ENCODE peak calls at places on chromosomes 7 and 10, in eight cellular contexts. One of them, this sample, is unnamed. For H3K36me3, the result is how much of the 10 kb centered on the place peaks cover.

GRCh38 chr10:54905793-54906192 is 104.8 kb upstream of the PCDH15 start:
- DNase-seq in IMR-90: no peak
- DNase-seq in CD4-positive, CD25-positive, alpha-beta regulatory T cell: no peak
- DNase-seq in adrenal gland: no peak
- DNase-seq in Peyer's patch: no peak
- DNase-seq in HCT116: no peak
- DNase-seq in body of pancreas: no peak
- DNase-seq in cardiac muscle cell: no peak
- DNase-seq in this sample: no peak

GRCh38 chr7:39749177-39749576 is 125.8 kb downstream of the RALA start:
- DNase-seq in IMR-90: peak
- DNase-seq in CD4-positive, CD25-positive, alpha-beta regulatory T cell: no peak
- DNase-seq in adrenal gland: no peak
- DNase-seq in Peyer's patch: no peak
- DNase-seq in HCT116: no peak
- DNase-seq in body of pancreas: no peak
- DNase-seq in cardiac muscle cell: no peak
- DNase-seq in this sample: no peak

GRCh38 chr10:123241391-123242141 is 87.4 kb downstream of the BUB3 start:
- DNase-seq in IMR-90: no peak
- DNase-seq in CD4-positive, CD25-positive, alpha-beta regulatory T cell: peak
- DNase-seq in adrenal gland: no peak
- DNase-seq in Peyer's patch: no peak
- DNase-seq in HCT116: no peak
- DNase-seq in body of pancreas: peak
- DNase-seq in cardiac muscle cell: no peak
- DNase-seq in this sample: peak

GRCh38 chr10:100894033-100894432 is 18.7 kb upstream of the SLF2 start:
- DNase-seq in IMR-90: no peak
- DNase-seq in CD4-positive, CD25-positive, alpha-beta regulatory T cell: no peak
- DNase-seq in adrenal gland: no peak
- DNase-seq in Peyer's patch: no peak
- DNase-seq in HCT116: peak
- DNase-seq in body of pancreas: no peak
- DNase-seq in cardiac muscle cell: no peak
- DNase-seq in this sample: no peak

GRCh38 chr7:7771452-7771851 is 53.0 kb upstream of the RPA3 start:
- DNase-seq in IMR-90: peak
- DNase-seq in CD4-positive, CD25-positive, alpha-beta regulatory T cell: no peak
- DNase-seq in adrenal gland: no peak
- DNase-seq in Peyer's patch: no peak
- DNase-seq in HCT116: no peak
- DNase-seq in body of pancreas: no peak
- DNase-seq in cardiac muscle cell: no peak
- DNase-seq in this sample: no peak

GRCh38 chr7:2002561-2003450 is 229.9 kb downstream of the MAD1L1 start:
- DNase-seq in IMR-90: no peak
- DNase-seq in CD4-positive, CD25-positive, alpha-beta regulatory T cell: no peak
- DNase-seq in adrenal gland: peak
- DNase-seq in Peyer's patch: peak
- DNase-seq in HCT116: no peak
- DNase-seq in body of pancreas: no peak
- DNase-seq in cardiac muscle cell: no peak
- DNase-seq in this sample: no peak

GRCh38 chr10:121926669-121927360 is 1.0 kb downstream of the ATE1 start:
- DNase-seq in IMR-90: no peak
- DNase-seq in CD4-positive, CD25-positive, alpha-beta regulatory T cell: peak
- DNase-seq in adrenal gland: no peak
- DNase-seq in Peyer's patch: no peak
- DNase-seq in HCT116: no peak
- DNase-seq in body of pancreas: no peak
- DNase-seq in cardiac muscle cell: no peak
- DNase-seq in this sample: peak

GRCh38 chr10:48742891-48743845 is 58.5 kb downstream of the WDFY4 start:
- DNase-seq in IMR-90: no peak
- DNase-seq in CD4-positive, CD25-positive, alpha-beta regulatory T cell: no peak
- DNase-seq in adrenal gland: no peak
- DNase-seq in Peyer's patch: no peak
- DNase-seq in HCT116: no peak
- DNase-seq in body of pancreas: no peak
- DNase-seq in cardiac muscle cell: no peak
- DNase-seq in this sample: no peak

GRCh38 chr10:71882813-71883746 is 32.0 kb upstream of the PSAP start:
- DNase-seq in IMR-90: no peak
- DNase-seq in CD4-positive, CD25-positive, alpha-beta regulatory T cell: peak
- DNase-seq in adrenal gland: no peak
- DNase-seq in Peyer's patch: no peak
- DNase-seq in HCT116: no peak
- DNase-seq in body of pancreas: no peak
- DNase-seq in cardiac muscle cell: no peak
- DNase-seq in this sample: no peak

GRCh38 chr7:94182066-94182465 is 177.9 kb upstream of the BET1 start:
- DNase-seq in IMR-90: peak
- DNase-seq in CD4-positive, CD25-positive, alpha-beta regulatory T cell: no peak
- DNase-seq in adrenal gland: no peak
- DNase-seq in Peyer's patch: no peak
- DNase-seq in HCT116: peak
- DNase-seq in body of pancreas: no peak
- DNase-seq in cardiac muscle cell: no peak
- DNase-seq in this sample: no peak

GRCh38 chr7:149125864-149126661 is at the start of gene ZNF425:
- DNase-seq in IMR-90: peak
- DNase-seq in CD4-positive, CD25-positive, alpha-beta regulatory T cell: peak
- DNase-seq in adrenal gland: peak
- DNase-seq in Peyer's patch: peak
- DNase-seq in HCT116: peak
- DNase-seq in body of pancreas: peak
- DNase-seq in cardiac muscle cell: peak
- DNase-seq in this sample: peak

GRCh38 chr10:15558136-15558535 is 161.6 kb downstream of the ITGA8 start:
- DNase-seq in IMR-90: peak
- DNase-seq in CD4-positive, CD25-positive, alpha-beta regulatory T cell: no peak
- DNase-seq in adrenal gland: no peak
- DNase-seq in Peyer's patch: no peak
- DNase-seq in HCT116: no peak
- DNase-seq in body of pancreas: no peak
- DNase-seq in cardiac muscle cell: peak
- DNase-seq in this sample: no peak

GRCh38 chr10:48659790-48660189 is 24.9 kb upstream of the WDFY4 start:
- DNase-seq in IMR-90: no peak
- DNase-seq in CD4-positive, CD25-positive, alpha-beta regulatory T cell: peak
- DNase-seq in adrenal gland: no peak
- DNase-seq in Peyer's patch: no peak
- DNase-seq in HCT116: no peak
- DNase-seq in body of pancreas: no peak
- DNase-seq in cardiac muscle cell: no peak
- DNase-seq in this sample: no peak

GRCh38 chr10:373516-374309 is 238.5 kb downstream of the ZMYND11 start:
- DNase-seq in IMR-90: peak
- DNase-seq in CD4-positive, CD25-positive, alpha-beta regulatory T cell: no peak
- DNase-seq in adrenal gland: no peak
- DNase-seq in Peyer's patch: peak
- DNase-seq in HCT116: no peak
- DNase-seq in body of pancreas: no peak
- DNase-seq in cardiac muscle cell: peak
- DNase-seq in this sample: no peak

GRCh38 chr7:131950758-131951157 is 394.3 kb upstream of the PODXL start:
- DNase-seq in IMR-90: no peak
- DNase-seq in CD4-positive, CD25-positive, alpha-beta regulatory T cell: no peak
- DNase-seq in adrenal gland: no peak
- DNase-seq in Peyer's patch: no peak
- DNase-seq in HCT116: no peak
- DNase-seq in body of pancreas: no peak
- DNase-seq in cardiac muscle cell: no peak
- DNase-seq in this sample: no peak

DNA sequence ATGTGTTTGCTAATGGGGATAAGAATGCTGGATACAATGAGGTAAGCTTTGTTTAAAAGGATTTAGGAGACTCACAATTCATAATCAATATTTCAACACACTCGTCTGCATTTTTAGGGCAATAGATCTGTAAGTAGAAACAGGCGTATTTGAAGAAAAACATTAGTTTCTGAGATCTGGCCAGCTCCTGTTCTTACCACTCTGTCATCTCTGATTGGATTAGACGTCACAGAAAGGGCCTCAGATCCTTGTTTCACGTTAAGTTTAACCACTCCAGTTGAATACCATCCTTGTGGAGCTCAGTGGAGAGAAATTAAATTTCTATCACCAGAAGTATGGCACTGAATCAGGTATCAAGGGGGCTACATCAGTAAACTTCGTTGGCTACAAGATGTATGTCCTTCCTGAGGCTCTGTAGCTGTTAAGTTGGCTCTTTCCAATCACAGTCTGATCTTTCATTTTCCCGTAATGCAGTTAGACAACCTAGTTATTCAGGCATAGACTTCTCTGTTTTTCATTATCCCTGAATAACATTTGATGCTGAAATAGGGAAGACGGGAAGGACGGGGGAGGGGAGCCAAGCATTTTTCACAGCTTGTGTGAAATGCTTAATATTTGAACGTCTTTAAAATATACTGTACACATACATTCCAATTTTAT is 659.2 kb upstream of the GALNT17 start:
- DNase-seq in IMR-90: no peak
- DNase-seq in CD4-positive, CD25-positive, alpha-beta regulatory T cell: no peak
- DNase-seq in adrenal gland: no peak
- DNase-seq in Peyer's patch: no peak
- DNase-seq in HCT116: no peak
- DNase-seq in body of pancreas: no peak
- DNase-seq in cardiac muscle cell: no peak
- DNase-seq in this sample: no peak
- H3K27ac ChIP-seq in IMR-90: no peak
- H3K27ac ChIP-seq in CD4-positive, CD25-positive, alpha-beta regulatory T cell: no peak
- H3K27ac ChIP-seq in adrenal gland: no peak
- H3K27ac ChIP-seq in Peyer's patch: no peak
- H3K27ac ChIP-seq in HCT116: no peak
- H3K27ac ChIP-seq in body of pancreas: no peak
- H3K27ac ChIP-seq in cardiac muscle cell: no peak
- H3K27ac ChIP-seq in this sample: no peak

GRCh38 chr7:137873979-137874378 is 27.2 kb upstream of the DGKI start:
- DNase-seq in IMR-90: no peak
- DNase-seq in CD4-positive, CD25-positive, alpha-beta regulatory T cell: no peak
- DNase-seq in adrenal gland: peak
- DNase-seq in Peyer's patch: no peak
- DNase-seq in HCT116: no peak
- DNase-seq in body of pancreas: no peak
- DNase-seq in cardiac muscle cell: no peak
- DNase-seq in this sample: no peak
- H3K36me3 ChIP-seq in IMR-90: under half
- H3K36me3 ChIP-seq in CD4-positive, CD25-positive, alpha-beta regulatory T cell: under half
- H3K36me3 ChIP-seq in adrenal gland: under half
- H3K36me3 ChIP-seq in Peyer's patch: under half
- H3K36me3 ChIP-seq in HCT116: under half
- H3K36me3 ChIP-seq in body of pancreas: under half
- H3K36me3 ChIP-seq in cardiac muscle cell: under half
- H3K36me3 ChIP-seq in this sample: under half

DNA sequence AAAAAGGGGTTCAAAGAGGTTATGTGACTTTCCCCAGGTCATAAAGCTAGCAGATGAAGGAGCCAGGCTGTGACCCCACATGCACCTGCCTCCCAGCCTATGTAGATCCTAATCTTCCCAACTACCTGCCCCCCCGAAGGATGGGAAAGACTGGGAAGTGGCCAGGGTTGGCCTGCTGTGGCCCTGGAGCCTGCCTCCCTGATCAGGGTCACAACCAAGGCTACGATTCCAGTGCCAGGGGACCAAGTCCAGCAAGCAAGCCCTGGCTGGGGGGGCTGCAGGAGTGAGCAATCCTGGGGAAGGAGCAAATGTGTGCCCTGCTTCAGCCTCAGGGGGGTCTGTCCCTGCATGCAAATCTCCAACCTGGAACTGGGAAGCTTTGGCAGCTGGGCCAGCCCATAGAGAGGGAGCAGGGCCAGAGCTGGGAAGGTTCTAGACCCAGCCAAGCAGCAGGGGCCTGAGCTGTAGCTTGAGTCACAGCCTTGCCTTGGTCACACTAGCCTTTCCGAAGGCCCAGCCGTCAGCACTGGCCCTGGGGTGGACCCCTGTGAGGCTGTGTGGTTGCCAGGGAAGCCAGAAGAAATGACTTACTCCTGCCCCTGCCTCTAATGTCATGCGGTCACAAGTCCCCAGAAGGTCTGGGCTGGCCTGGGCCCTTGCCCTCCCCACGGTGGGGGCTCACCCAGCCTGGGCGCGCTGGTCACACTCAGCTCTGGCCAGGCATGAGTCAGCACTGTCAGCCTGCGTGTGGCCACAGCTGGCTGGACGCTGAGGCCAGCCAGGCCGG is 96.4 kb upstream of the ZMIZ1 start:
- DNase-seq in IMR-90: peak
- DNase-seq in CD4-positive, CD25-positive, alpha-beta regulatory T cell: no peak
- DNase-seq in adrenal gland: peak
- DNase-seq in Peyer's patch: peak
- DNase-seq in HCT116: peak
- DNase-seq in body of pancreas: peak
- DNase-seq in cardiac muscle cell: peak
- DNase-seq in this sample: no peak
- H3K4me3 ChIP-seq in IMR-90: no peak
- H3K4me3 ChIP-seq in CD4-positive, CD25-positive, alpha-beta regulatory T cell: no peak
- H3K4me3 ChIP-seq in adrenal gland: no peak
- H3K4me3 ChIP-seq in Peyer's patch: no peak
- H3K4me3 ChIP-seq in HCT116: peak
- H3K4me3 ChIP-seq in body of pancreas: no peak
- H3K4me3 ChIP-seq in cardiac muscle cell: no peak
- H3K4me3 ChIP-seq in this sample: no peak

GRCh38 chr7:139700505-139701235 is 77.1 kb downstream of the HIPK2 start:
- DNase-seq in IMR-90: no peak
- DNase-seq in CD4-positive, CD25-positive, alpha-beta regulatory T cell: no peak
- DNase-seq in adrenal gland: no peak
- DNase-seq in Peyer's patch: no peak
- DNase-seq in HCT116: no peak
- DNase-seq in body of pancreas: no peak
- DNase-seq in cardiac muscle cell: no peak
- DNase-seq in this sample: no peak

GRCh38 chr7:139703468-139704307 is 74.1 kb downstream of the HIPK2 start:
- DNase-seq in IMR-90: no peak
- DNase-seq in CD4-positive, CD25-positive, alpha-beta regulatory T cell: no peak
- DNase-seq in adrenal gland: no peak
- DNase-seq in Peyer's patch: no peak
- DNase-seq in HCT116: no peak
- DNase-seq in body of pancreas: no peak
- DNase-seq in cardiac muscle cell: no peak
- DNase-seq in this sample: no peak

GRCh38 chr7:139702313-139702731 is 75.5 kb downstream of the HIPK2 start:
- DNase-seq in IMR-90: no peak
- DNase-seq in CD4-positive, CD25-positive, alpha-beta regulatory T cell: no peak
- DNase-seq in adrenal gland: peak
- DNase-seq in Peyer's patch: no peak
- DNase-seq in HCT116: no peak
- DNase-seq in body of pancreas: no peak
- DNase-seq in cardiac muscle cell: no peak
- DNase-seq in this sample: no peak

GRCh38 chr7:139702811-139703467 is 74.9 kb downstream of the HIPK2 start:
- DNase-seq in IMR-90: no peak
- DNase-seq in CD4-positive, CD25-positive, alpha-beta regulatory T cell: no peak
- DNase-seq in adrenal gland: no peak
- DNase-seq in Peyer's patch: no peak
- DNase-seq in HCT116: no peak
- DNase-seq in body of pancreas: no peak
- DNase-seq in cardiac muscle cell: no peak
- DNase-seq in this sample: no peak

DNA sequence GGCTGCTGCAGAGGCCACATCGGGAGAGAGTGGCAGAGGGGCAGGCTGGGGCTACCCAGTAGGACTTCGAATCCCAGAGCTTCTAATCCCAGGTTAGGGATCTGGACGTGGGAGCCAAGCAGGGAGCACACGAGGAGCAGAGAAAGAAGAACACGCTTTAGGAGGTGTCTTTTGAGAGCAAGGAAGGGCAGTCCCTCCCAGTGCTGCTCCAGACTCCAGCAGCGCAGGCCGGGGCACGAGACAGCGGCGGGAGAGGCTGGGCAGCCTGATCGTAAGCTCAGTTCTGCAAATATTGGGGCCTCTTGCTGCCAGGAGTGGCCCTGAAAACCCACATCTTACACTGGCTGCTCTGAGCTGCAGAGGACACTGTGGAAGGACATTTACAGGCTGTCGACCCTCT is 75.9 kb downstream of the HIPK2 start:
- DNase-seq in IMR-90: no peak
- DNase-seq in CD4-positive, CD25-positive, alpha-beta regulatory T cell: no peak
- DNase-seq in adrenal gland: no peak
- DNase-seq in Peyer's patch: peak
- DNase-seq in HCT116: no peak
- DNase-seq in body of pancreas: no peak
- DNase-seq in cardiac muscle cell: no peak
- DNase-seq in this sample: no peak
- H3K27ac ChIP-seq in IMR-90: no peak
- H3K27ac ChIP-seq in CD4-positive, CD25-positive, alpha-beta regulatory T cell: no peak
- H3K27ac ChIP-seq in adrenal gland: peak
- H3K27ac ChIP-seq in Peyer's patch: no peak
- H3K27ac ChIP-seq in HCT116: no peak
- H3K27ac ChIP-seq in body of pancreas: peak
- H3K27ac ChIP-seq in cardiac muscle cell: peak
- H3K27ac ChIP-seq in this sample: no peak

This sample was measured in naive thymus-derived CD4-positive, alpha-beta T cell.